ENCODE peak calls at places on chromosomes 6 and 20, in nine cellular contexts. O, R, F, P, B, X, D, L and S are unnamed samples.
A peak's percentile ranks its signal among the peaks of the same experiment; 100 is the strongest.

GRCh38 chr20:40643891-40644290 is 45.1 kb downstream of the MAFB start:
- DNase-seq in X (no peak), F (no peak), P (peak; percentile 63), L (no peak), R (no peak), O (no peak), D (no peak), B (no peak), S (no peak)

GRCh38 chr6:18784794-18785193 is 397.6 kb downstream of the RNF144B start:
- DNase-seq in D (no peak), X (no peak), R (no peak), O (no peak), L (no peak), P (no peak), F (no peak), B (no peak), S (no peak)

GRCh38 chr6:154960299-154960796 is 34.8 kb upstream of the TIAM2 start:
- DNase-seq in L (no peak), O (no peak), B (peak; percentile 55), X (no peak), R (no peak), P (no peak), F (no peak), D (no peak), S (no peak)

GRCh38 chr6:56742122-56742791 is 99.6 kb upstream of the DST start:
- DNase-seq in X (peak; percentile 75), O (no peak), B (no peak), F (no peak), D (no peak), R (no peak), P (no peak), L (peak; percentile 66), S (no peak)

GRCh38 chr6:99305021-99305554 is 44.4 kb downstream of the FAXC start:
- DNase-seq in F (no peak), D (no peak), O (no peak), X (no peak), L (no peak), B (no peak), P (no peak), R (no peak), S (no peak)

GRCh38 chr20:46651091-46651962 is at the start of gene SLC13A3:
- DNase-seq in L (peak; percentile 20), P (no peak), R (no peak), F (no peak), O (no peak), B (peak; percentile 58), X (no peak), D (no peak), S (no peak)

GRCh38 chr20:8616792-8617191 is 452.1 kb upstream of the PLCB4 start:
- DNase-seq in D (no peak), P (no peak), O (peak; percentile 70), L (peak; percentile 53), R (no peak), X (no peak), B (no peak), F (no peak), S (no peak)

GRCh38 chr20:59933296-59933848 is at the start of gene SYCP2:
- DNase-seq in X (no peak), F (no peak), O (peak; percentile 28), D (no peak), L (peak; percentile 61), R (no peak), P (no peak), B (peak; percentile 7), S (no peak)

GRCh38 chr6:74369556-74369993 is 673.6 kb downstream of the CD109 start:
- DNase-seq in R (no peak), D (no peak), P (peak; percentile 5), O (peak; percentile 89), L (peak; percentile 91), F (peak; percentile 7), B (no peak), X (peak; percentile 65), S (peak; percentile 83)

GRCh38 chr6:142088858-142089216 is 43.9 kb upstream of the GJE1 start:
- DNase-seq in O (peak; percentile 48), B (peak; percentile 74), F (no peak), R (no peak), L (peak; percentile 66), P (peak; percentile 35), D (no peak), X (peak; percentile 17), S (peak; percentile 60)

GRCh38 chr6:44016131-44016870 is 111.0 kb downstream of the MRPL14 start:
- DNase-seq in D (no peak), R (no peak), L (peak; percentile 56), B (no peak), P (no peak), O (peak; percentile 79), X (no peak), F (no peak), S (peak; percentile 87)

GRCh38 chr6:35259946-35260626 is 551 bp downstream of the ZNF76 start:
- DNase-seq in O (peak; percentile 51), L (peak; percentile 46), R (peak; percentile 74), P (no peak), B (peak; percentile 80), X (peak; percentile 44), F (peak; percentile 42), D (peak; percentile 42), S (no peak)

GRCh38 chr20:50848846-50849673 is 54.2 kb downstream of the BCAS4 start:
- DNase-seq in X (no peak), R (peak; percentile 76), L (no peak), F (no peak), P (no peak), D (no peak), O (no peak), B (no peak), S (no peak)

GRCh38 chr6:52644246-52644645 is 26.7 kb upstream of the TMEM14A start:
- DNase-seq in B (no peak), O (no peak), P (no peak), F (no peak), X (no peak), D (no peak), L (no peak), R (no peak), S (peak; percentile 10)

GRCh38 chr6:1271071-1271763 is 40.7 kb upstream of the FOXQ1 start:
- DNase-seq in R (no peak), X (peak; percentile 34), L (no peak), D (no peak), B (no peak), P (no peak), O (no peak), F (no peak), S (no peak)
- H3K9me3 ChIP-seq in R (no peaks in the 10 kb centered on the region), X (no peaks in the 10 kb centered on the region), L (no peaks in the 10 kb centered on the region), D (no peaks in the 10 kb centered on the region), B (no peaks in the 10 kb centered on the region), P (no peaks in the 10 kb centered on the region), O (no peaks in the 10 kb centered on the region), F (no peaks in the 10 kb centered on the region), S (peaks cover 9% of the 10 kb centered on the region)

GRCh38 chr6:41135062-41135832 is 18.9 kb downstream of the TREML1 start:
- DNase-seq in B (no peak), D (no peak), R (no peak), P (no peak), L (no peak), X (no peak), O (no peak), F (no peak), S (no peak)
- H2AFZ ChIP-seq in B (no peak overlapping the region), D (no peak overlapping the region), R (no peak overlapping the region), P (no peak overlapping the region), L (no peak overlapping the region), X (no peak overlapping the region), O (no peak overlapping the region), F (no peak overlapping the region), S (no peak overlapping the region)

GRCh38 chr6:111277819-111278218 is 190.5 kb downstream of the SLC16A10 start:
- DNase-seq in D (no peak), B (no peak), F (no peak), P (no peak), R (no peak), X (no peak), O (no peak), L (no peak), S (no peak)

GRCh38 chr6:111280445-111280844 is 193.1 kb downstream of the SLC16A10 start:
- DNase-seq in F (no peak), X (no peak), P (no peak), O (no peak), D (no peak), R (no peak), B (no peak), L (no peak), S (peak; percentile 37)

GRCh38 chr6:111276335-111276734 is 189.0 kb downstream of the SLC16A10 start:
- DNase-seq in O (no peak), B (no peak), D (no peak), F (no peak), P (no peak), X (no peak), R (no peak), L (no peak), S (no peak)

GRCh38 chr6:111276736-111277135 is 189.4 kb downstream of the SLC16A10 start:
- DNase-seq in B (no peak), F (no peak), D (no peak), P (no peak), R (no peak), X (peak; percentile 11), L (no peak), O (no peak), S (no peak)

DNA sequence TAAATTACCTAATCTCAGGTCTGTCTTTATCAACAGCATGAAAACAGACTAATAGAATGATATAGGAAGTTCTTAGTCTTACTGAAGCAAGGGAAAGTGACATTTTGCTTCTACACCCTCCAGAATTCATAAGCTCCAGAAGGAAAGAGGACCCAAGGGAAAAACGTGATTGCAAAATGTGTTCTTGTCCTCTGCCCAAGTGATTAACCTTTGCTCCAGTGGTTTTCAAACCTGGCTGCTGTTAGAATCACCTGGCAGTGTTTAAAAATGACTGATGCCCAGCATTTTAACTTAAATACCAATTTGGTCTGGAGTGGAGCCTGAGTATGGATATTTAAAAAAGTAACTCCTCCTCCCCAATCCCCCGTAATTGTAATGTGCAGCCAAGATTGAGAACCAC is 191.4 kb downstream of the SLC16A10 start:
- DNase-seq in L (no peak), F (no peak), P (no peak), B (no peak), X (no peak), O (no peak), R (no peak), D (no peak), S (no peak)
- H3K9me3 ChIP-seq in L (peaks cover 3% of the 10 kb centered on the region), F (no peaks in the 10 kb centered on the region), P (no peaks in the 10 kb centered on the region), B (peaks cover 8% of the 10 kb centered on the region), X (no peaks in the 10 kb centered on the region), O (no peaks in the 10 kb centered on the region), R (peaks cover 29% of the 10 kb centered on the region), D (peaks cover 7% of the 10 kb centered on the region), S (no peaks in the 10 kb centered on the region)

GRCh38 chr6:167679791-167680604 is 146.7 kb upstream of the AFDN start:
- DNase-seq in X (no peak), P (no peak), O (no peak), F (no peak), L (no peak), D (no peak), B (no peak), R (no peak), S (no peak)

GRCh38 chr6:167677422-167677789 is 149.3 kb upstream of the AFDN start:
- DNase-seq in B (no peak), F (no peak), L (no peak), X (no peak), P (no peak), D (no peak), O (no peak), R (no peak), S (no peak)

GRCh38 chr6:167679137-167679736 is 147.5 kb upstream of the AFDN start:
- DNase-seq in D (no peak), R (no peak), L (no peak), X (no peak), P (no peak), F (no peak), B (peak; percentile 5), O (no peak), S (no peak)

GRCh38 chr6:167676666-167677421 is 149.9 kb upstream of the AFDN start:
- DNase-seq in D (no peak), L (no peak), O (no peak), P (peak; percentile 47), R (no peak), F (no peak), X (no peak), B (peak; percentile 48), S (no peak)

GRCh38 chr6:167678102-167679101 is 148.3 kb upstream of the AFDN start:
- DNase-seq in B (peak; percentile 77), D (no peak), R (no peak), P (peak; percentile 36), O (no peak), X (no peak), F (no peak), L (no peak), S (no peak)
- H2AFZ ChIP-seq in B (peak overlapping the region; percentile 76), D (no peak overlapping the region), R (no peak overlapping the region), P (peak overlapping the region; percentile 15), O (no peak overlapping the region), X (no peak overlapping the region), F (no peak overlapping the region), L (no peak overlapping the region), S (peak overlapping the region; percentile 68)